ENCODE peak calls at places on chromosomes 16 and 17, in nine cellular contexts. N, U, M, V, J, R, L, A and T are unnamed samples. For H3K4me1, the result is how much of the 10 kb centered on the place peaks cover.

GRCh38 chr16:31363721-31364120 is 8.7 kb downstream of the ITGAX start:
- DNase-seq in J (no peak), M (no peak), U (no peak), L (no peak), N (no peak), A (no peak), V (no peak), R (no peak), T (no peak)

GRCh38 chr16:24766057-24766456 is 36.6 kb downstream of the TNRC6A start:
- DNase-seq in A (no peak), N (no peak), R (no peak), U (no peak), M (no peak), V (no peak), L (no peak), J (no peak), T (no peak)

GRCh38 chr17:33778505-33779398 is 476.3 kb upstream of the CCL2 start:
- DNase-seq in R (peak), V (peak), M (peak), A (peak), N (peak), U (peak), L (peak), J (peak), T (peak)

GRCh38 chr17:40448213-40448638 is 5.0 kb downstream of the IGFBP4 start:
- DNase-seq in V (no peak), M (peak), J (no peak), N (no peak), A (no peak), R (peak), U (no peak), L (no peak), T (no peak)

GRCh38 chr16:20415541-20415940 is 6.2 kb downstream of the ACSM5 start:
- DNase-seq in M (no peak), J (no peak), L (no peak), U (no peak), A (no peak), N (no peak), V (peak), R (peak), T (no peak)

GRCh38 chr17:43021739-43022512 is at the start of gene VAT1:
- DNase-seq in J (peak), A (peak), R (peak), N (peak), M (peak), L (peak), V (peak), U (peak), T (peak)

GRCh38 chr17:7634384-7634783 is 4.4 kb downstream of the SHBG start:
- DNase-seq in R (peak), U (peak), J (peak), L (no peak), A (peak), V (peak), N (peak), M (peak), T (no peak)

GRCh38 chr17:80694085-80694991 is 149.7 kb downstream of the RPTOR start:
- DNase-seq in V (no peak), J (no peak), N (no peak), U (no peak), R (no peak), A (no peak), L (no peak), M (no peak), T (no peak)

GRCh38 chr17:74196541-74197310 is 6.8 kb upstream of the RPL38 start:
- DNase-seq in U (no peak), N (no peak), M (no peak), L (no peak), A (no peak), J (no peak), V (no peak), R (no peak), T (no peak)

GRCh38 chr16:87764600-87765472 is 950 bp downstream of the KLHDC4 start:
- DNase-seq in U (no peak), A (no peak), J (no peak), V (no peak), R (no peak), L (no peak), M (no peak), N (no peak), T (no peak)

GRCh38 chr16:22232277-22233049 is 26.4 kb downstream of the EEF2K start:
- DNase-seq in M (peak), U (no peak), N (no peak), R (peak), A (no peak), L (peak), V (peak), J (no peak), T (peak)

GRCh38 chr17:39134878-39135277 is 16.6 kb downstream of the PLXDC1 start:
- DNase-seq in N (no peak), J (no peak), U (no peak), R (peak), V (no peak), A (no peak), L (no peak), M (peak), T (peak)

GRCh38 chr17:41625602-41626001 is 1.2 kb upstream of the KRT17 start:
- DNase-seq in M (no peak), U (no peak), A (no peak), N (no peak), R (no peak), V (peak), J (no peak), L (peak), T (no peak)

GRCh38 chr17:5203908-5204294 is 12.2 kb upstream of the ZNF594 start:
- DNase-seq in V (peak), L (peak), J (no peak), U (no peak), R (peak), M (peak), A (no peak), N (no peak), T (peak)

GRCh38 chr16:471353-472198 is 46.1 kb downstream of the RAB11FIP3 start:
- DNase-seq in U (peak), V (no peak), N (peak), M (peak), L (no peak), A (no peak), J (peak), R (peak), T (peak)

GRCh38 chr17:31357831-31358400 is 33.6 kb upstream of the RAB11FIP4 start:
- DNase-seq in A (no peak), L (no peak), N (no peak), M (peak), J (no peak), U (no peak), V (peak), R (no peak), T (no peak)

GRCh38 chr17:41613277-41614082 is 913 bp upstream of the KRT16 start:
- DNase-seq in V (no peak), L (no peak), J (no peak), U (no peak), M (no peak), R (no peak), A (no peak), N (no peak), T (no peak)

GRCh38 chr17:63285566-63285965 is 160.5 kb downstream of the CYB561 start:
- DNase-seq in M (no peak), U (no peak), N (no peak), L (no peak), V (peak), J (no peak), A (no peak), R (no peak), T (peak)

GRCh38 chr17:35084987-35085386 is 21.5 kb upstream of the RFFL start:
- DNase-seq in V (peak), M (peak), J (no peak), A (no peak), U (no peak), R (peak), N (no peak), L (peak), T (peak)

GRCh38 chr17:44543213-44543904 is 13.9 kb upstream of the FZD2 start:
- DNase-seq in V (peak), R (peak), A (no peak), L (peak), M (peak), J (peak), U (peak), N (peak), T (peak)
- H2AFZ ChIP-seq in V (peak), R (peak), A (no peak), L (peak), M (peak), J (no peak), U (peak), N (no peak), T (peak)

DNA sequence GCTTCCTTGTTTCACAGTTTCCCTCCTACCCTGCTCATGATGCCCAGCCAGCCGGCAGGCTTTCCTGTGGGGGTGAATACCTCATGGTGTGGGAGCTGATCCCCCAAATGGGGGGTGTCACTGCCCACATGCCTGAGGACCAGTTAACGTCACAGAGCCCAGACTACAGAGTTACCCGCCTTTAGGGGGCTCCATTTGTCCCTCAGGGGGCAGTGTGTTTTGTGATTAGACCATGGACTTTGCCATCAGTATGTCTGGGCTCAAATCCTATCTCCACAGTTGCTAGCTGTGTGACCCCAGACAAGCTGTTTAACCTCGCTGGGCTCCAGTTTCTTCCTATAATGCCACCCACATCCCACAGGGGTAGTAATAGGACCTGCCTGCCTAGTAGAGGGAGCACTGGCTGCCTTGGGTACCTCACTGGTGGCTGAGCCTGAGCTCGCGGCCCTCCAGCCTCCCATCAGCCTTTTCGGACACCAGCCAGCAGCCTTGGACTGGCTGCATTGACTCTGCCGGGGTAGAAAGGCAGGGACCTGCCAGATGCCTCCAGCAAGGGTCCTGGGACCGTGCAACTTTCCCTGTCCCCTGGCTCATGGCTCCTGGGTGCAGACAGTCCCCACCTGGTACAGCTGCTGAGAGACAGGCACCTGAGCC is 87.5 kb upstream of the GSE1 start:
- DNase-seq in A (no peak), N (no peak), J (no peak), V (no peak), L (no peak), R (no peak), U (no peak), M (no peak), T (no peak)
- H3K4me1 ChIP-seq in A (half or more), N (under half), J (under half), V (under half), L (half or more), R (under half), U (half or more), M (under half), T (under half)

GRCh38 chr17:81980122-81980521 is 2.7 kb downstream of the ASPSCR1 start:
- DNase-seq in M (no peak), U (no peak), V (no peak), N (no peak), R (no peak), L (no peak), A (no peak), J (no peak), T (no peak)

GRCh38 chr17:81980752-81981239 is 3.4 kb downstream of the ASPSCR1 start:
- DNase-seq in J (no peak), N (no peak), M (no peak), U (no peak), A (no peak), L (peak), R (no peak), V (no peak), T (no peak)

GRCh38 chr17:81978901-81979298 is 1.5 kb downstream of the ASPSCR1 start:
- DNase-seq in N (no peak), V (no peak), M (no peak), U (no peak), R (no peak), A (no peak), J (no peak), L (no peak), T (no peak)

GRCh38 chr17:81976332-81977210 is 858 bp upstream of the ASPSCR1 start:
- DNase-seq in R (peak), M (no peak), A (peak), J (peak), V (peak), N (peak), U (no peak), L (no peak), T (no peak)

GRCh38 chr17:81977211-81978091 is at the start of gene ASPSCR1:
- DNase-seq in R (peak), A (peak), J (peak), N (peak), L (peak), U (peak), V (peak), M (peak), T (peak)
- H2AFZ ChIP-seq in R (peak), A (peak), J (peak), N (peak), L (peak), U (peak), V (peak), M (peak), T (peak)

GRCh38 chr16:13507530-13507929 is 412.4 kb upstream of the ERCC4 start:
- DNase-seq in N (no peak), A (no peak), R (no peak), J (no peak), L (no peak), M (no peak), U (no peak), V (no peak), T (no peak)

GRCh38 chr16:13510425-13511151 is 409.4 kb upstream of the ERCC4 start:
- DNase-seq in R (no peak), L (no peak), A (no peak), U (no peak), V (peak), N (peak), M (no peak), J (peak), T (no peak)
- H3K4me1 ChIP-seq in R (under half), L (under half), A (under half), U (under half), V (under half), N (under half), M (under half), J (under half), T (under half)

DNA sequence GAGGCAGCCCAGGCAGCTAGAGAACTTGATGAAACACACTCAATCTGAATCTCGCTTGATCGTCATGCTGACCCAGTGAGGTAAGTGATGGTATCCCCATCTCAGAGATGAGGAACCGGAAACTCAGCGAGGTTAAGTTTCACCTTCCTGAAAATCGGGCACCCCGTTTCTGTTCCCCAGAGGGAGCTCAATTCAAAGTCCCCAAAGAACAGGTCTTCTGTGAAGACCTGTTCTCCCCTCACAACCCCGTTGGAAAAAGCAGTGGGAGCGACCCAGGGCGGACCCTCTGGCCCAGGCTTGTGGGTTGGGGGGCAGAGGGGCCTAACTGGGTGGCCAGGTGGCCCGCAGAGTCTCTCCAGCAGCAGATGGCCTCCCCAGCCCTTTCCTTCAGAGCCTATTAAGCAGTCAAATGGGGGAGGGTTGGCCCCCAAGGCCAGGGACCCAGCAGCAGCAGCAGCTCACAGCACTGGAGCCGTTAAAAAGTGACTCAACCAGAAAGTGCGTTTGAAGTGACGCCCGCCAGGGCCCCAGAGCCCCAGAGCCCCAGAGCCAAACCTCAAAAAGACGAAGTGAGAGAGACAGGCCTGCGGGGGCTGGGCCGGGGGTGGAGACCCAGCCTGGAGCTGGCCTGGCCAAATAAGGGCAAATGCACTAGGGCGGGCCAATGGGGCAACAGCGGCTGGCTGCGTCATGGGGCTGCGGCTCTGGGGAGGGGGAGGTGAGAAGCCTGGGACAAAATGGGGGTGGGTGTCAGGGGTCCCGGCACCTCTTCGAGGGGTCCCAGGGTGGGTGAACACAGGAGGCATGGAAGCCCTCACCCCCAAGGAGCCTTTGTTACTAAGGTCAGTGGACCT is 9.2 kb upstream of the TSPOAP1 start:
- DNase-seq in U (no peak), M (peak), J (peak), V (no peak), A (peak), L (no peak), R (peak), N (peak), T (peak)
- H2AFZ ChIP-seq in U (peak), M (peak), J (peak), V (no peak), A (peak), L (no peak), R (peak), N (no peak), T (peak)

GRCh38 chr17:50944902-50945720 is 79.0 kb upstream of the TOB1 start:
- DNase-seq in L (peak), V (no peak), R (no peak), N (peak), M (no peak), U (no peak), J (no peak), A (no peak), T (no peak)

GRCh38 chr17:50946891-50947843 is 81.0 kb upstream of the TOB1 start:
- DNase-seq in U (no peak), V (no peak), J (no peak), L (peak), M (no peak), R (no peak), N (no peak), A (peak), T (no peak)

GRCh38 chr17:50945779-50946222 is 79.6 kb upstream of the TOB1 start:
- DNase-seq in J (no peak), N (no peak), A (no peak), U (no peak), L (no peak), M (no peak), R (no peak), V (no peak), T (no peak)

GRCh38 chr17:50947844-50948514 is 81.8 kb upstream of the TOB1 start:
- DNase-seq in U (no peak), V (peak), A (no peak), M (no peak), N (no peak), J (no peak), R (no peak), L (peak), T (no peak)

GRCh38 chr17:50946223-50946890 is 80.2 kb upstream of the TOB1 start:
- DNase-seq in L (peak), N (no peak), U (no peak), J (no peak), M (no peak), A (no peak), V (no peak), R (no peak), T (no peak)
- H3K4me1 ChIP-seq in L (half or more), N (under half), U (under half), J (under half), M (under half), A (half or more), V (under half), R (under half), T (under half)

GRCh38 chr16:75555707-75556512 is at the start of gene TMEM231:
- DNase-seq in L (peak), A (peak), J (peak), U (peak), M (peak), R (peak), V (peak), N (peak), T (peak)
- H2AFZ ChIP-seq in L (peak), A (peak), J (peak), U (peak), M (peak), R (peak), V (peak), N (peak), T (peak)

DNA sequence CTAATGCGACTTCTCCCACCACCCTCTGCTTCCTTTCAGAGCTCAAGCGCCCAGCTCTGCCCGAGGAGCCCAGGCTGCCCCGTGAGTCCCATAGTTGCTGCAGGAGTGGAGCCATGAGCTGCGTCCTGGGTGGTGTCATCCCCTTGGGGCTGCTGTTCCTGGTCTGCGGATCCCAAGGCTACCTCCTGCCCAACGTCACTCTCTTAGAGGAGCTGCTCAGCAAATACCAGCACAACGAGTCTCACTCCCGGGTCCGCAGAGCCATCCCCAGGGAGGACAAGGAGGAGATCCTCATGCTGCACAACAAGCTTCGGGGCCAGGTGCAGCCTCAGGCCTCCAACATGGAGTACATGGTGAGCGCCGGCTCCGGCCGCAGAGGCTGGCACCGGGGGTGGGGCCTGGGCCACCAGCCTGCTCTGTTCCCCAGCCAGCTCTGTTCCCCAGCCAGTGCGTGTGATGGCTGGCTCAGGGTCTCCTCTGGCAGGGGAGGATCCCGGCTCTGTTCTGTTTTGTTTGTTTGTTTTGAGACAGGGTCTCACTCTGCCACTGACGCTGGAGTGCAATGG is 18.7 kb downstream of the CRISPLD2 start:
- DNase-seq in N (no peak), L (no peak), A (no peak), R (no peak), V (peak), U (no peak), M (no peak), J (no peak), T (peak)
- H3K4me1 ChIP-seq in N (under half), L (under half), A (under half), R (under half), V (under half), U (under half), M (under half), J (under half), T (half or more)